ENCODE peak calls at places on chromosomes 12 and 14, in nine cellular contexts. U is lower lobe of right lung; L is choroid plexus epithelial cell; K is astrocyte of the cerebellum; X is lung; H is CD4-positive, alpha-beta T cell; I is AG04450; C is kidney; P is IMR-90. D is an unnamed sample.
A peak's percentile ranks its signal among the peaks of the same experiment; 100 is the strongest.

GRCh38 chr12:15538881-15539280 is 216.6 kb downstream of the PTPRO start:
- DNase-seq in X (no peak), P (no peak), I (no peak), L (no peak), U (no peak), K (no peak), H (no peak), C (no peak), D (no peak)

GRCh38 chr12:46524778-46525177 is 152.2 kb upstream of the SLC38A2 start:
- DNase-seq in C (peak; percentile 92), H (no peak), X (peak; percentile 65), I (peak; percentile 78), L (peak; percentile 82), P (peak; percentile 92), K (peak; percentile 46), U (peak; percentile 53), D (no peak)

GRCh38 chr12:49039421-49040363 is 20.9 kb downstream of the KMT2D start:
- DNase-seq in L (no peak), U (peak; percentile 42), I (no peak), P (no peak), H (no peak), X (no peak), C (peak; percentile 70), K (no peak), D (no peak)

GRCh38 chr12:40336573-40337199 is 111.9 kb downstream of the LRRK2 start:
- DNase-seq in H (no peak), L (peak; percentile 48), C (no peak), P (peak; percentile 5), I (no peak), K (no peak), X (no peak), U (no peak), D (no peak)

GRCh38 chr14:63840981-63841380 is 11.8 kb upstream of the SYNE2 start:
- DNase-seq in I (no peak), P (no peak), U (peak; percentile 61), X (no peak), H (peak; percentile 55), K (no peak), L (peak; percentile 3), C (no peak), D (peak; percentile 68)

GRCh38 chr14:102279282-102279681 is 25.7 kb downstream of the MOK start:
- DNase-seq in X (no peak), U (no peak), K (no peak), I (no peak), L (no peak), C (no peak), H (no peak), P (no peak), D (no peak)

GRCh38 chr14:97944380-97944779 is 1147.2 kb downstream of the VRK1 start:
- DNase-seq in X (no peak), K (no peak), P (no peak), L (no peak), H (no peak), U (no peak), C (no peak), I (no peak), D (no peak)

GRCh38 chr12:92068441-92068840 is 77.2 kb downstream of the BTG1 start:
- DNase-seq in P (no peak), H (no peak), X (no peak), I (no peak), C (no peak), L (peak; percentile 51), K (no peak), U (no peak), D (no peak)

GRCh38 chr14:54929556-54929955 is 26.9 kb upstream of the GCH1 start:
- DNase-seq in U (no peak), I (no peak), K (no peak), H (no peak), P (no peak), X (no peak), L (no peak), C (no peak), D (no peak)

GRCh38 chr14:98835051-98835824 is 436.8 kb downstream of the BCL11B start:
- DNase-seq in C (no peak), I (no peak), K (no peak), X (no peak), H (no peak), L (no peak), P (no peak), U (no peak), D (no peak)

GRCh38 chr12:123150804-123151678 is at the start of gene PITPNM2:
- DNase-seq in P (peak; percentile 58), I (no peak), U (peak; percentile 77), C (peak; percentile 90), L (peak; percentile 59), K (no peak), X (no peak), H (peak; percentile 54), D (peak; percentile 58)

GRCh38 chr14:75661499-75661814 is 411 bp downstream of the TTLL5 start:
- DNase-seq in H (no peak), P (no peak), C (no peak), L (no peak), K (no peak), U (no peak), I (no peak), X (no peak), D (no peak)

GRCh38 chr12:116861331-116861730 is 19.9 kb downstream of the HRK start:
- DNase-seq in U (no peak), K (no peak), H (no peak), C (no peak), X (no peak), P (peak; percentile 90), I (peak; percentile 75), L (peak; percentile 60), D (no peak)

GRCh38 chr12:118737985-118738540 is 243.3 kb upstream of the SRRM4 start:
- DNase-seq in C (no peak), L (no peak), K (no peak), P (no peak), X (no peak), U (no peak), H (no peak), I (no peak), D (no peak)

DNA sequence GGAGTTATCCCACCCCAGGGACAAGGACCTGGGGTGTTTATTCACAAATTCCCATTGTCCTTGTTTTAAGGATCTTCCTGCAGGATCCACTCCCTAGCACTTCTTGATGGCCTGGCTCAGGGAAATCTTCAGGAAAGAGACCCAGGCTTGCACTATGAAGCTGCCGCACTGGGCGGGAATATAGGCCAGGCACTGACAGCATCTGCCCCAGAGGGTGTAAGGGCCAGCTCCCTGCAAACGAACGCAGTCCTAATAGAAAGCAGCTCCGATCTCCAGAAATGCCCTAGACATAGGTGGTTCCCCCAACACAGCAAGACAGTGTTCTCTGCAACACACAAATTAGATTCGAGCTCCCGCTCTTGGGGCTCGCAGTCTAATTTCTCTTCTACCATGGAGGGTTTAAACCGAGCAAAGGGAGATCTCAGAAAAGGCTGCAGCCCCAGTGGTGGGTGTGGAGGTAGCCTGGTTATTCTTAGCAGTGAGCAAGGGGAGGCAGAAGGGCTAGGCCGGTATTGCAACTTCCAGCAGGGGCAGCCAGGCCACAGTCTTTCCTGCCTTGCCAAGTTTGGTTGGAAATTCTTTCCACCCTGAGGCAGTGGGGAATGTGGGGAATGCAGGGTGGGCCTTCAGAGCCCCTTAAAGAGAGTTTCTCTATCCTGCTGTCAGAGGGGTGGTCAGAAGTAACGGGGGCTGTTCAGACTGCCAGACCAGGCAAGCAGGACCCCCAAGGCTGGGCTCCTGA is 16.1 kb upstream of the WSCD2 start:
- DNase-seq in I (no peak), X (no peak), C (no peak), U (no peak), K (no peak), H (no peak), P (no peak), L (no peak), D (no peak)
- TF ChIP-seq CTCF in I (no peak), X (no peak), C (no peak), U (no peak), K (no peak), H (no peak), P (no peak), L (no peak), D (no peak)

GRCh38 chr12:50425859-50426258 is 25.2 kb downstream of the LARP4 start:
- DNase-seq in C (no peak), K (no peak), X (no peak), L (no peak), I (no peak), U (no peak), P (no peak), H (no peak), D (no peak)
- TF ChIP-seq CTCF in C (no peak), K (no peak), X (no peak), L (no peak), I (no peak), U (no peak), P (no peak), H (no peak), D (no peak)

GRCh38 chr14:44798386-44799242 is 163.1 kb downstream of the KLHL28 start:
- DNase-seq in C (no peak), K (no peak), U (no peak), H (no peak), X (no peak), I (no peak), P (no peak), L (no peak), D (no peak)

GRCh38 chr14:44803239-44803905 is 158.4 kb downstream of the KLHL28 start:
- DNase-seq in P (peak; percentile 64), H (no peak), X (no peak), L (peak; percentile 77), C (no peak), I (no peak), U (no peak), K (peak; percentile 52), D (no peak)
- TF ChIP-seq CTCF in P (peak; percentile 73), H (peak; percentile 53), X (peak; percentile 34), L (peak; percentile 60), C (peak; percentile 52), I (peak; percentile 72), U (peak; percentile 63), K (peak; percentile 57), D (peak; percentile 27)

GRCh38 chr12:124675881-124676688 is 108.7 kb upstream of the NCOR2 start:
- DNase-seq in H (no peak), C (peak; percentile 94), L (peak; percentile 64), X (no peak), P (peak; percentile 71), U (no peak), I (no peak), K (no peak), D (no peak)

GRCh38 chr12:124676725-124677462 is 109.5 kb upstream of the NCOR2 start:
- DNase-seq in L (no peak), H (no peak), K (no peak), P (no peak), X (no peak), I (no peak), U (no peak), C (peak; percentile 74), D (no peak)

GRCh38 chr12:124677552-124678356 is 110.3 kb upstream of the NCOR2 start:
- DNase-seq in K (no peak), I (no peak), L (no peak), H (no peak), C (peak; percentile 59), P (no peak), U (no peak), X (no peak), D (no peak)

GRCh38 chr12:124673881-124674617 is 106.6 kb upstream of the NCOR2 start:
- DNase-seq in H (no peak), I (no peak), P (no peak), X (no peak), C (peak; percentile 77), K (no peak), L (no peak), U (no peak), D (no peak)

DNA sequence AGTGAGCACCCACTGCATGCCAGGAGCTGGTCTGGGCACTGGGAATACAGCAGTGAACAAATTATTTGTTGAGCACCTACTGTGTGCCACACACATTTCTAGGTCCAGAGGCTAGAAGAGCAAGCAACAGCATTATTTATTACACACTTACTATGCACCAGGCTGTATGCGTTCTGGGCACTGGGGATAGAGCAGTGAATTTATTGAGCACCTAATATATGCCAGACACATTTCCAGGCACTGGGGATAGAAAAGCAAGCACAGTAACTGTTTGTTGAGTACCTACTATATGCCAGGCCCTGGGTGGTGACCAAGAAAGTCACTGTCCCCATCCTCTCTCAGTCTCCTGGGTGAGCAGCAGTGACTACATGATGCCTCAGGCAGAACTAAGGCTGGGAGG is 107.5 kb upstream of the NCOR2 start:
- DNase-seq in X (no peak), K (no peak), L (no peak), P (no peak), C (no peak), H (no peak), U (no peak), I (no peak), D (no peak)
- TF ChIP-seq CTCF in X (no peak), K (no peak), L (no peak), P (no peak), C (no peak), H (no peak), U (no peak), I (no peak), D (no peak)

D was measured in natural killer cell.